ENCODE peak calls at places on chromosomes 4 and X, in six cellular contexts. N, T, B, Q, P and Y are unnamed samples.

GRCh38 chr4:3412257-3413020 is 29.3 kb upstream of the HGFAC start:
- DNase-seq in N (no peak), T (no peak), B (no peak), Q (no peak), P (no peak), Y (no peak)

GRCh38 chrX:17500145-17500579 is 125.2 kb downstream of the NHS start:
- DNase-seq in N (no peak), T (no peak), B (no peak), Q (no peak), P (peak; percentile 22), Y (no peak)

GRCh38 chrX:75155830-75156525 is at the start of gene ABCB7:
- DNase-seq in N (peak; percentile 45), T (peak; percentile 52), B (peak; percentile 74), Q (no peak), P (peak; percentile 83), Y (peak; percentile 62)

GRCh38 chrX:2484232-2484631 is 16.5 kb downstream of the DHRSX start:
- DNase-seq in N (no peak), T (no peak), B (no peak), Q (no peak), P (peak; percentile 62), Y (no peak)

GRCh38 chrX:13938766-13939530 is 90.7 kb downstream of the GEMIN8 start:
- DNase-seq in N (no peak), T (no peak), B (no peak), Q (no peak), P (no peak), Y (no peak)

GRCh38 chr4:31020363-31020762 is 300.2 kb downstream of the PCDH7 start:
- DNase-seq in N (no peak), T (no peak), B (no peak), Q (no peak), P (no peak), Y (no peak)

GRCh38 chrX:151151668-151152267 is 24.6 kb upstream of the GPR50 start:
- DNase-seq in N (peak; percentile 10), T (peak; percentile 15), B (peak; percentile 77), Q (no peak), P (peak; percentile 63), Y (peak; percentile 17)

GRCh38 chr4:168633474-168633873 is 136.6 kb downstream of the PALLD start:
- DNase-seq in N (no peak), T (no peak), B (no peak), Q (no peak), P (no peak), Y (no peak)

GRCh38 chr4:733631-733980 is 28.0 kb downstream of the PCGF3 start:
- DNase-seq in N (no peak), T (no peak), B (no peak), Q (no peak), P (no peak), Y (no peak)

GRCh38 chr4:158535130-158535614 is 13.5 kb downstream of the RXFP1 start:
- DNase-seq in N (no peak), T (no peak), B (no peak), Q (peak; percentile 50), P (peak; percentile 71), Y (no peak)

GRCh38 chrX:54042609-54043010 is 1.7 kb downstream of the PHF8 start:
- DNase-seq in N (peak; percentile 46), T (no peak), B (peak; percentile 34), Q (no peak), P (peak; percentile 57), Y (peak; percentile 51)

GRCh38 chr4:40563401-40563800 is 66.3 kb downstream of the RBM47 start:
- DNase-seq in N (no peak), T (no peak), B (no peak), Q (no peak), P (no peak), Y (no peak)

GRCh38 chr4:53592686-53593641 is 1.7 kb upstream of the LNX1 start:
- DNase-seq in N (peak; percentile 87), T (no peak), B (no peak), Q (no peak), P (no peak), Y (peak; percentile 56)

GRCh38 chrX:63661676-63662075 is 123.3 kb downstream of the ARHGEF9 start:
- DNase-seq in N (no peak), T (no peak), B (no peak), Q (no peak), P (peak; percentile 10), Y (no peak)

GRCh38 chr4:5280845-5281244 is 229.6 kb downstream of the STK32B start:
- DNase-seq in N (no peak), T (no peak), B (no peak), Q (no peak), P (no peak), Y (no peak)

GRCh38 chrX:100609591-100609990 is 24.9 kb downstream of the TNMD start:
- DNase-seq in N (no peak), T (no peak), B (no peak), Q (no peak), P (no peak), Y (no peak)

GRCh38 chr4:15914291-15914690 is 24.2 kb downstream of the FGFBP1 start:
- DNase-seq in N (no peak), T (no peak), B (no peak), Q (no peak), P (no peak), Y (no peak)

GRCh38 chrX:72273718-72274117 is 3.3 kb downstream of the RPS4X start:
- DNase-seq in N (no peak), T (no peak), B (no peak), Q (no peak), P (no peak), Y (no peak)